ENCODE peak calls at places on chromosome 18, in ten cellular contexts. Z is brain microvascular endothelial cell; O is testis; Y is cardiac muscle cell; N is SK-N-SH; G is lower lobe of right lung; K is heart left ventricle; Q is effector memory CD4-positive, alpha-beta T cell; U is endodermal cell; L is AG04450. P is an unnamed sample.

GRCh38 chr18:70907673-70908072 is 618.8 kb downstream of the SOCS6 start:
- DNase-seq in Z (no peak), O (no peak), Y (peak), N (no peak), G (no peak), K (no peak), Q (no peak), U (peak), L (no peak), P (no peak)

GRCh38 chr18:54776282-54776977 is 51.8 kb upstream of the RAB27B start:
- DNase-seq in Z (peak), O (no peak), Y (peak), N (no peak), G (no peak), K (no peak), Q (no peak), U (no peak), L (peak), P (peak)

GRCh38 chr18:76369791-76370555 is 125.1 kb downstream of the ZNF516 start:
- DNase-seq in Z (no peak), O (no peak), Y (no peak), N (no peak), G (no peak), K (no peak), Q (no peak), U (no peak), L (no peak), P (no peak)

GRCh38 chr18:13051159-13051558 is 60.0 kb downstream of the CEP192 start:
- DNase-seq in Z (no peak), O (no peak), Y (peak), N (no peak), G (no peak), K (no peak), Q (no peak), U (no peak), L (no peak), P (no peak)

GRCh38 chr18:36942264-36942663 is 113.3 kb downstream of the KIAA1328 start:
- DNase-seq in Z (peak), O (no peak), Y (peak), N (peak), G (no peak), K (no peak), Q (no peak), U (peak), L (peak), P (peak)

GRCh38 chr18:21081425-21081824 is 30.2 kb downstream of the ROCK1 start:
- DNase-seq in Z (no peak), O (no peak), Y (no peak), N (no peak), G (no peak), K (no peak), Q (no peak), U (no peak), L (no peak), P (no peak)

GRCh38 chr18:54822872-54823845 is 5.1 kb upstream of the RAB27B start:
- DNase-seq in Z (peak), O (no peak), Y (peak), N (no peak), G (no peak), K (no peak), Q (no peak), U (no peak), L (peak), P (peak)

GRCh38 chr18:52054301-52054700 is 285.7 kb upstream of the DCC start:
- DNase-seq in Z (no peak), O (no peak), Y (no peak), N (no peak), G (no peak), K (no peak), Q (no peak), U (no peak), L (no peak), P (no peak)

GRCh38 chr18:10477121-10477862 is 22.9 kb downstream of the APCDD1 start:
- DNase-seq in Z (no peak), O (no peak), Y (no peak), N (no peak), G (no peak), K (no peak), Q (no peak), U (no peak), L (no peak), P (no peak)

GRCh38 chr18:52334896-52335295 is 5.1 kb upstream of the DCC start:
- DNase-seq in Z (peak), O (no peak), Y (peak), N (no peak), G (no peak), K (no peak), Q (no peak), U (no peak), L (peak), P (no peak)

GRCh38 chr18:66316708-66317107 is 287.2 kb downstream of the CDH19 start:
- DNase-seq in Z (no peak), O (no peak), Y (no peak), N (no peak), G (no peak), K (no peak), Q (no peak), U (peak), L (no peak), P (no peak)

DNA sequence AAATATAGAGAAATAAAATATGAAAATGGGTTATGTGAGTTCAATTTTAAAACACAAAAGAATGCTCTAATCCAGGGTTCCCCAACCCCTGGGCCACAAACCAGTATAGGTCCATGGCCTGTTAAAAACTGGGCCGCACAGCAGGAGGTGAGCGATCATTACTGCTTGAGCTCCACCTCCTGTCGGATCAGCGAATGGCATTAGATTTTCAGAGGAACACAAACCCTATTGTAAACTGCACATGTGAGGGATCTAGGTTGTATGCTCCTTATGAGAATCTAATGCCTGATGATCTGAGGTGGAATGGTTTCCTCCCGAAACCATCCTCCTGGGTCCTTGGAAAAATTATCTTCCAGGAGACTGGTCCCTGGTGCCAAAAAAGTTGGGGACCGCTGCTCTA is 34.7 kb downstream of the TTR start:
- DNase-seq in Z (no peak), O (no peak), Y (no peak), N (no peak), G (no peak), K (no peak), Q (no peak), U (no peak), L (no peak), P (no peak)
- H3K27ac ChIP-seq in Z (no peak), O (no peak), Y (no peak), N (no peak), G (no peak), K (no peak), Q (no peak), U (no peak), L (no peak), P (no peak)

GRCh38 chr18:57436965-57437333 is 1.8 kb downstream of the ONECUT2 start:
- DNase-seq in Z (no peak), O (no peak), Y (no peak), N (no peak), G (no peak), K (no peak), Q (no peak), U (no peak), L (no peak), P (no peak)

GRCh38 chr18:57438669-57439616 is 3.8 kb downstream of the ONECUT2 start:
- DNase-seq in Z (no peak), O (no peak), Y (no peak), N (peak), G (no peak), K (no peak), Q (no peak), U (peak), L (no peak), P (no peak)

GRCh38 chr18:57439617-57439975 is 4.4 kb downstream of the ONECUT2 start:
- DNase-seq in Z (no peak), O (no peak), Y (no peak), N (no peak), G (no peak), K (no peak), Q (no peak), U (peak), L (no peak), P (no peak)

GRCh38 chr18:57437433-57437781 is 2.2 kb downstream of the ONECUT2 start:
- DNase-seq in Z (no peak), O (no peak), Y (no peak), N (peak), G (no peak), K (no peak), Q (no peak), U (peak), L (no peak), P (no peak)

GRCh38 chr18:57437782-57438668 is 2.9 kb downstream of the ONECUT2 start:
- DNase-seq in Z (peak), O (peak), Y (peak), N (peak), G (no peak), K (peak), Q (no peak), U (peak), L (no peak), P (peak)
- H3K4me3 ChIP-seq in Z (no peak), O (peak), Y (peak), N (peak), G (no peak), K (peak), Q (no peak), U (peak), L (no peak), P (peak)

GRCh38 chr18:24860978-24861680 is 400.7 kb downstream of the HRH4 start:
- DNase-seq in Z (no peak), O (no peak), Y (no peak), N (no peak), G (no peak), K (no peak), Q (no peak), U (no peak), L (no peak), P (no peak)
- H3K27ac ChIP-seq in Z (no peak), O (no peak), Y (no peak), N (no peak), G (no peak), K (no peak), Q (no peak), U (peak), L (no peak), P (no peak)

DNA sequence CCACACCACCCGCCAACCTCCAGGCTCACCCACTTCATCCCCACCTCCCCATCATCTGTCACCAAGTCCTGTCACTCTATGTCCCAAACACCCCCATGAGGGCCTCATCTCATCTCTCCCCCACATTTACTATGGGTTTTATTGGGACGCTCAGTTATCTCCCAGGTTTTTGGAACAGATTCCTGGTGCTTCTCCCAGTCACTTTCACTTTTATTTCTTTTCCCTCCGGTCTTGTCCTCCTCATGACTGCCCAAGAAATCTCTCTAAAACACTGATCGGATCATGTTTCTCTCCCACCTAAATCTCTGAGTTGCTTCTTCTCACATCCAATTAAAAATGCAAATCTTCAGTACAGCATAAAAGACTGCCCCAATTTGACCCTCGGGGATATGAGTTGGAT is 273.1 kb downstream of the PHLPP1 start:
- DNase-seq in Z (no peak), O (no peak), Y (peak), N (no peak), G (no peak), K (no peak), Q (no peak), U (no peak), L (no peak), P (no peak)
- H3K4me3 ChIP-seq in Z (no peak), O (no peak), Y (no peak), N (no peak), G (peak), K (no peak), Q (no peak), U (no peak), L (peak), P (no peak)

DNA sequence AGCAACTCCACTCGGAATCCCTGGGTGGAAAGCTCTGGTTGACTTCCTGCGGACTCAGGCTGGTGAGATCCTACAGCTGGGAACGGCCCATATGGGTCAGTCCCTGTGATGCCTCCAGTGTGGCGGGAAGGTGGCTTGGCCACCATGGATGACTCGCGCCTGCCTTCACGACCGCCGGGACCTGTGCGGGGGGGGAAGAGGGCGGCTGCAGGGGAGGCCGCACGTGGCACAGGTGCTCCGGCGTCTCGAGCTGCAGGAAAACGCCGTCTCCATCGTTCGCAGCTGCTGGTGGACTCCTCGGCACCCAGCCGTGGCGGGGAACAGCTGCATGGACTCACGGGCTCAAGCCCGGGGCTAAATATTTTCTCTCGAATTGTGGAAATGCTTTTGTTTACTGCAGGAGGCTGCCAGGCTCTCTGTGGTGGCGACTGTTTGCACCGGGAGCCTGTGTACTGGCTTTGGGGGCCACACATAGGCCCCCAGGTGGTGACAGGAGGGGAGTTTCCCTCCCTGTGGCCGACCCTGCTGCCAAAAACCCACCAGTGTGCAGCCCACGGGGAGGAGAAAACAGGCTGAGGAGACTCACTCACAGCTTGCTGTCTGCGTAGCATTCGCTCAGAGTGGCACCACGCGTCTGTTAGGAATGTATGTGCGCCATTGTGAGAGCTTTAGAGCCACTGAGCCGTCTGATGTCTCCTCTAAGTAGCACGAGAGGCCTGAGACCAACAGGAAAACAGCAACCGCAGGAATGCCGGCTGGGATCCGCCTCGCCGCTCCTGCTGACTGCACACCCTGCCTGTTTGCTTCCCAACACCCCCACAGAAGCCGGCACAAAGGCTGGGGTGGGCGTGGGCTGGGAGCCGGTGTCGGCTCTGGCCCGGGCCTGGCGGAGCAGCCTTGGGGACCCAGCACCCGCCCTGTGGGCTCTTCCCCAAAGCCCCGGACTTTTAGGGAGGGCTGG is 89.2 kb downstream of the NFATC1 start:
- DNase-seq in Z (peak), O (peak), Y (peak), N (no peak), G (peak), K (peak), Q (no peak), U (no peak), L (peak), P (peak)
- H3K27ac ChIP-seq in Z (peak), O (peak), Y (no peak), N (no peak), G (no peak), K (peak), Q (no peak), U (peak), L (peak), P (peak)

GRCh38 chr18:79829136-79829854 is 31.6 kb downstream of the KCNG2 start:
- DNase-seq in Z (no peak), O (peak), Y (no peak), N (no peak), G (no peak), K (no peak), Q (no peak), U (no peak), L (no peak), P (no peak)

GRCh38 chr18:79832169-79832568 is 34.4 kb downstream of the KCNG2 start:
- DNase-seq in Z (no peak), O (no peak), Y (no peak), N (no peak), G (no peak), K (no peak), Q (no peak), U (no peak), L (no peak), P (no peak)

GRCh38 chr18:79834834-79835233 is 37.1 kb downstream of the KCNG2 start:
- DNase-seq in Z (no peak), O (no peak), Y (no peak), N (no peak), G (no peak), K (no peak), Q (no peak), U (no peak), L (no peak), P (no peak)
- H3K4me3 ChIP-seq in Z (no peak), O (no peak), Y (no peak), N (no peak), G (no peak), K (no peak), Q (no peak), U (no peak), L (no peak), P (no peak)

DNA sequence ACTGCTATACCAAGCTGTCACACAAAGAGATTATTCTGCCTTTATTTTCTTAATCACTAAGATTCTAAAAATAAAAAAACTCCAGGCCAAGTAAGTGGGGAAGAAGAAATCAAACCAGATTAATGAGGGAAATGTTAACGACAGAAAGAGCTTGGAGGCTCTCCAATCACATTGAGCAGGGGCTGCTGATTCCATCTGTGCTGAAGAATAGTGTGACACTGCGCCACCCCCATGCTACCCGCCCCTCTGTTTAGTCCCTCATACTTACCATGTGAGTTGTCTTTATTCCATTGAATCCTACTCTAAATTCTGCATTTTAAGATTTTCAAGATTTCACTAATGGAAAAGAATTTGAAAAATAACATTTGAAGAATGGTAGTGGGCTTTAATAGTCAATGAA is 998.0 kb upstream of the CDH2 start:
- DNase-seq in Z (no peak), O (no peak), Y (no peak), N (no peak), G (no peak), K (no peak), Q (no peak), U (no peak), L (no peak), P (no peak)
- H3K27ac ChIP-seq in Z (no peak), O (no peak), Y (no peak), N (no peak), G (no peak), K (no peak), Q (no peak), U (no peak), L (no peak), P (no peak)

GRCh38 chr18:79877163-79878091 is 74.0 kb downstream of the SLC66A2 start:
- DNase-seq in Z (no peak), O (no peak), Y (no peak), N (peak), G (no peak), K (no peak), Q (no peak), U (peak), L (no peak), P (no peak)
- H3K4me3 ChIP-seq in Z (no peak), O (no peak), Y (no peak), N (no peak), G (no peak), K (no peak), Q (no peak), U (no peak), L (no peak), P (no peak)

P was measured in hepatocyte.